ENCODE peak calls at places on chromosome 16, in seven cellular contexts. One of them, this sample, is unnamed.

GRCh38 chr16:69270395-69270794 is 40.8 kb upstream of the VPS4A start:
- DNase-seq in H9: no peak
- DNase-seq in KG1: no peak
- DNase-seq in Right ventricle myocardium superior: no peak
- DNase-seq in K562: no peak
- DNase-seq in stimulated activated CD4-positive, alpha-beta T cell treated with anti-CD3 and anti-CD28 coated beads, Interleukin-4, amount 100 ng/mL, for 48 hours: no peak
- DNase-seq in cardiac septum: no peak
- DNase-seq in this sample: no peak

GRCh38 chr16:4051591-4051990 is 64.7 kb downstream of the ADCY9 start:
- DNase-seq in H9: no peak
- DNase-seq in KG1: no peak
- DNase-seq in Right ventricle myocardium superior: no peak
- DNase-seq in K562: no peak
- DNase-seq in stimulated activated CD4-positive, alpha-beta T cell treated with anti-CD3 and anti-CD28 coated beads, Interleukin-4, amount 100 ng/mL, for 48 hours: no peak
- DNase-seq in cardiac septum: no peak
- DNase-seq in this sample: no peak

GRCh38 chr16:29877266-29877961 is 14.4 kb upstream of the CDIPT start:
- DNase-seq in H9: peak; percentile 100
- DNase-seq in KG1: no peak
- DNase-seq in Right ventricle myocardium superior: no peak
- DNase-seq in K562: peak; percentile 97
- DNase-seq in stimulated activated CD4-positive, alpha-beta T cell treated with anti-CD3 and anti-CD28 coated beads, Interleukin-4, amount 100 ng/mL, for 48 hours: peak; percentile 61
- DNase-seq in cardiac septum: no peak
- DNase-seq in this sample: no peak

GRCh38 chr16:70756071-70756470 is 44.9 kb downstream of the VAC14 start:
- DNase-seq in H9: no peak
- DNase-seq in KG1: no peak
- DNase-seq in Right ventricle myocardium superior: no peak
- DNase-seq in K562: no peak
- DNase-seq in stimulated activated CD4-positive, alpha-beta T cell treated with anti-CD3 and anti-CD28 coated beads, Interleukin-4, amount 100 ng/mL, for 48 hours: no peak
- DNase-seq in cardiac septum: no peak
- DNase-seq in this sample: no peak

GRCh38 chr16:84326545-84326944 is 31.9 kb downstream of the WFDC1 start:
- DNase-seq in H9: no peak
- DNase-seq in KG1: no peak
- DNase-seq in Right ventricle myocardium superior: no peak
- DNase-seq in K562: no peak
- DNase-seq in stimulated activated CD4-positive, alpha-beta T cell treated with anti-CD3 and anti-CD28 coated beads, Interleukin-4, amount 100 ng/mL, for 48 hours: no peak
- DNase-seq in cardiac septum: no peak
- DNase-seq in this sample: peak; percentile 30

GRCh38 chr16:23504076-23504452 is 6.2 kb downstream of the GGA2 start:
- DNase-seq in H9: no peak
- DNase-seq in KG1: no peak
- DNase-seq in Right ventricle myocardium superior: no peak
- DNase-seq in K562: no peak
- DNase-seq in stimulated activated CD4-positive, alpha-beta T cell treated with anti-CD3 and anti-CD28 coated beads, Interleukin-4, amount 100 ng/mL, for 48 hours: no peak
- DNase-seq in cardiac septum: no peak
- DNase-seq in this sample: peak; percentile 67

GRCh38 chr16:68319185-68319908 is 8.5 kb downstream of the PRMT7 start:
- DNase-seq in H9: no peak
- DNase-seq in KG1: no peak
- DNase-seq in Right ventricle myocardium superior: no peak
- DNase-seq in K562: no peak
- DNase-seq in stimulated activated CD4-positive, alpha-beta T cell treated with anti-CD3 and anti-CD28 coated beads, Interleukin-4, amount 100 ng/mL, for 48 hours: peak; percentile 40
- DNase-seq in cardiac septum: no peak
- DNase-seq in this sample: no peak

GRCh38 chr16:49857423-49858181 is 1.7 kb upstream of the ZNF423 start:
- DNase-seq in H9: peak; percentile 88
- DNase-seq in KG1: peak; percentile 42
- DNase-seq in Right ventricle myocardium superior: peak; percentile 75
- DNase-seq in K562: peak; percentile 86
- DNase-seq in stimulated activated CD4-positive, alpha-beta T cell treated with anti-CD3 and anti-CD28 coated beads, Interleukin-4, amount 100 ng/mL, for 48 hours: no peak
- DNase-seq in cardiac septum: peak; percentile 80
- DNase-seq in this sample: peak; percentile 70

GRCh38 chr16:14196011-14196410 is 124.9 kb downstream of the MRTFB start:
- DNase-seq in H9: no peak
- DNase-seq in KG1: no peak
- DNase-seq in Right ventricle myocardium superior: no peak
- DNase-seq in K562: no peak
- DNase-seq in stimulated activated CD4-positive, alpha-beta T cell treated with anti-CD3 and anti-CD28 coated beads, Interleukin-4, amount 100 ng/mL, for 48 hours: no peak
- DNase-seq in cardiac septum: no peak
- DNase-seq in this sample: no peak

GRCh38 chr16:69397821-69398521 is 12.2 kb upstream of the TERF2 start:
- DNase-seq in H9: peak; percentile 75
- DNase-seq in KG1: no peak
- DNase-seq in Right ventricle myocardium superior: no peak
- DNase-seq in K562: no peak
- DNase-seq in stimulated activated CD4-positive, alpha-beta T cell treated with anti-CD3 and anti-CD28 coated beads, Interleukin-4, amount 100 ng/mL, for 48 hours: no peak
- DNase-seq in cardiac septum: no peak
- DNase-seq in this sample: no peak

GRCh38 chr16:86387461-86388440 is 122.6 kb upstream of the FOXF1 start:
- DNase-seq in H9: no peak
- DNase-seq in KG1: no peak
- DNase-seq in Right ventricle myocardium superior: no peak
- DNase-seq in K562: peak; percentile 26
- DNase-seq in stimulated activated CD4-positive, alpha-beta T cell treated with anti-CD3 and anti-CD28 coated beads, Interleukin-4, amount 100 ng/mL, for 48 hours: no peak
- DNase-seq in cardiac septum: no peak
- DNase-seq in this sample: no peak

GRCh38 chr16:56671706-56672105 is 2.1 kb downstream of the MT1H start:
- DNase-seq in H9: no peak
- DNase-seq in KG1: no peak
- DNase-seq in Right ventricle myocardium superior: no peak
- DNase-seq in K562: no peak
- DNase-seq in stimulated activated CD4-positive, alpha-beta T cell treated with anti-CD3 and anti-CD28 coated beads, Interleukin-4, amount 100 ng/mL, for 48 hours: no peak
- DNase-seq in cardiac septum: no peak
- DNase-seq in this sample: no peak

GRCh38 chr16:87417511-87417910 is 25.4 kb downstream of the MAP1LC3B start:
- DNase-seq in H9: no peak
- DNase-seq in KG1: no peak
- DNase-seq in Right ventricle myocardium superior: no peak
- DNase-seq in K562: no peak
- DNase-seq in stimulated activated CD4-positive, alpha-beta T cell treated with anti-CD3 and anti-CD28 coated beads, Interleukin-4, amount 100 ng/mL, for 48 hours: no peak
- DNase-seq in cardiac septum: no peak
- DNase-seq in this sample: no peak

GRCh38 chr16:11391576-11391975 is 46.3 kb downstream of the RMI2 start:
- DNase-seq in H9: peak; percentile 65
- DNase-seq in KG1: no peak
- DNase-seq in Right ventricle myocardium superior: no peak
- DNase-seq in K562: no peak
- DNase-seq in stimulated activated CD4-positive, alpha-beta T cell treated with anti-CD3 and anti-CD28 coated beads, Interleukin-4, amount 100 ng/mL, for 48 hours: no peak
- DNase-seq in cardiac septum: peak; percentile 66
- DNase-seq in this sample: peak; percentile 39

GRCh38 chr16:31513126-31513525 is 4.9 kb upstream of the RUSF1 start:
- DNase-seq in H9: no peak
- DNase-seq in KG1: no peak
- DNase-seq in Right ventricle myocardium superior: no peak
- DNase-seq in K562: no peak
- DNase-seq in stimulated activated CD4-positive, alpha-beta T cell treated with anti-CD3 and anti-CD28 coated beads, Interleukin-4, amount 100 ng/mL, for 48 hours: no peak
- DNase-seq in cardiac septum: no peak
- DNase-seq in this sample: no peak

GRCh38 chr16:56340864-56341365 is 84.4 kb downstream of the AMFR start:
- DNase-seq in H9: no peak
- DNase-seq in KG1: no peak
- DNase-seq in Right ventricle myocardium superior: peak; percentile 31
- DNase-seq in K562: no peak
- DNase-seq in stimulated activated CD4-positive, alpha-beta T cell treated with anti-CD3 and anti-CD28 coated beads, Interleukin-4, amount 100 ng/mL, for 48 hours: no peak
- DNase-seq in cardiac septum: no peak
- DNase-seq in this sample: no peak

GRCh38 chr16:14181371-14182050 is 110.4 kb downstream of the MRTFB start:
- DNase-seq in H9: no peak
- DNase-seq in KG1: no peak
- DNase-seq in Right ventricle myocardium superior: no peak
- DNase-seq in K562: no peak
- DNase-seq in stimulated activated CD4-positive, alpha-beta T cell treated with anti-CD3 and anti-CD28 coated beads, Interleukin-4, amount 100 ng/mL, for 48 hours: no peak
- DNase-seq in cardiac septum: no peak
- DNase-seq in this sample: no peak

GRCh38 chr16:67190448-67191399 is 788 bp upstream of the EXOC3L1 start:
- DNase-seq in H9: no peak
- DNase-seq in KG1: no peak
- DNase-seq in Right ventricle myocardium superior: no peak
- DNase-seq in K562: no peak
- DNase-seq in stimulated activated CD4-positive, alpha-beta T cell treated with anti-CD3 and anti-CD28 coated beads, Interleukin-4, amount 100 ng/mL, for 48 hours: no peak
- DNase-seq in cardiac septum: no peak
- DNase-seq in this sample: no peak

GRCh38 chr16:76193851-76194620 is 83.2 kb upstream of the CNTNAP4 start:
- DNase-seq in H9: no peak
- DNase-seq in KG1: no peak
- DNase-seq in Right ventricle myocardium superior: no peak
- DNase-seq in K562: no peak
- DNase-seq in stimulated activated CD4-positive, alpha-beta T cell treated with anti-CD3 and anti-CD28 coated beads, Interleukin-4, amount 100 ng/mL, for 48 hours: no peak
- DNase-seq in cardiac septum: no peak
- DNase-seq in this sample: no peak

GRCh38 chr16:5850632-5851175 is 753.1 kb upstream of the EEF2KMT start:
- DNase-seq in H9: no peak
- DNase-seq in KG1: no peak
- DNase-seq in Right ventricle myocardium superior: no peak
- DNase-seq in K562: no peak
- DNase-seq in stimulated activated CD4-positive, alpha-beta T cell treated with anti-CD3 and anti-CD28 coated beads, Interleukin-4, amount 100 ng/mL, for 48 hours: no peak
- DNase-seq in cardiac septum: no peak
- DNase-seq in this sample: no peak

GRCh38 chr16:30731411-30731810 is 16.8 kb upstream of the PHKG2 start:
- DNase-seq in H9: no peak
- DNase-seq in KG1: no peak
- DNase-seq in Right ventricle myocardium superior: no peak
- DNase-seq in K562: no peak
- DNase-seq in stimulated activated CD4-positive, alpha-beta T cell treated with anti-CD3 and anti-CD28 coated beads, Interleukin-4, amount 100 ng/mL, for 48 hours: no peak
- DNase-seq in cardiac septum: no peak
- DNase-seq in this sample: no peak

GRCh38 chr16:28146536-28146935 is 65.2 kb downstream of the XPO6 start:
- DNase-seq in H9: no peak
- DNase-seq in KG1: no peak
- DNase-seq in Right ventricle myocardium superior: no peak
- DNase-seq in K562: no peak
- DNase-seq in stimulated activated CD4-positive, alpha-beta T cell treated with anti-CD3 and anti-CD28 coated beads, Interleukin-4, amount 100 ng/mL, for 48 hours: no peak
- DNase-seq in cardiac septum: no peak
- DNase-seq in this sample: no peak